ENCODE peak calls at places on chromosomes 2 and 18, in six cellular contexts. Q, Y, F, P, Z and W are unnamed samples.

GRCh38 chr2:158893057-158893456 is 75.4 kb upstream of the TANC1 start:
- DNase-seq in P (no peak), F (peak; percentile 12), Y (no peak), Q (no peak), Z (no peak), W (no peak)

GRCh38 chr2:12498703-12499102 is 218.0 kb upstream of the TRIB2 start:
- DNase-seq in Z (no peak), Y (no peak), F (no peak), P (no peak), Q (no peak), W (no peak)

GRCh38 chr2:241844066-241844728 is 14.5 kb downstream of the PDCD1 start:
- DNase-seq in Q (peak; percentile 79), P (peak; percentile 85), Y (peak; percentile 35), Z (no peak), F (peak; percentile 96), W (peak; percentile 73)

GRCh38 chr2:209525834-209526281 is 102.0 kb downstream of the MAP2 start:
- DNase-seq in P (no peak), Y (no peak), F (no peak), Q (no peak), Z (no peak), W (no peak)

GRCh38 chr2:28360742-28361293 is 31.8 kb upstream of the FOSL2 start:
- DNase-seq in Y (no peak), P (no peak), Z (no peak), F (no peak), Q (no peak), W (no peak)

GRCh38 chr2:113370478-113371091 is 66.9 kb upstream of the ZNG1B start:
- DNase-seq in Z (peak; percentile 59), Q (peak; percentile 58), F (no peak), Y (no peak), P (no peak), W (peak; percentile 69)

GRCh38 chr2:140604096-140604495 is 1526.7 kb downstream of the LRP1B start:
- DNase-seq in Q (no peak), F (no peak), P (no peak), Z (no peak), Y (no peak), W (no peak)

GRCh38 chr2:127608061-127609011 is 37.6 kb upstream of the GPR17 start:
- DNase-seq in Y (no peak), P (peak; percentile 52), F (peak; percentile 72), Q (peak; percentile 27), Z (no peak), W (peak; percentile 31)

GRCh38 chr2:121095257-121096080 is 189.5 kb downstream of the TFCP2L1 start:
- DNase-seq in Z (no peak), P (peak; percentile 90), Y (no peak), F (peak; percentile 79), Q (peak; percentile 79), W (peak; percentile 84)

GRCh38 chr2:174300114-174300513 is 34.6 kb upstream of the SP9 start:
- DNase-seq in P (no peak), Z (no peak), Q (no peak), Y (no peak), F (no peak), W (no peak)

GRCh38 chr2:239456940-239457339 is 56.1 kb upstream of the HDAC4 start:
- DNase-seq in F (no peak), Q (no peak), Z (no peak), Y (no peak), P (no peak), W (no peak)

GRCh38 chr2:182726473-182726872 is 10.4 kb downstream of the DNAJC10 start:
- DNase-seq in Y (no peak), Q (no peak), P (no peak), Z (no peak), F (no peak), W (no peak)
- TF ChIP-seq CTCF in Y (no peak), Q (no peak), P (no peak), Z (no peak), F (no peak), W (no peak)

GRCh38 chr18:45785015-45785597 is 40.4 kb upstream of the SIGLEC15 start:
- DNase-seq in Y (no peak), F (no peak), Q (no peak), Z (no peak), P (no peak), W (no peak)
- H3K27ac ChIP-seq in Y (no peak overlapping the region), F (no peak overlapping the region), Q (no peak overlapping the region), Z (no peak overlapping the region), P (no peak overlapping the region), W (no peak overlapping the region)

GRCh38 chr18:76430636-76431035 is 64.4 kb downstream of the ZNF516 start:
- DNase-seq in Q (no peak), Z (no peak), P (no peak), F (no peak), Y (no peak), W (no peak)

GRCh38 chr18:76426738-76427305 is 68.2 kb downstream of the ZNF516 start:
- DNase-seq in F (no peak), Z (no peak), P (peak; percentile 73), Q (no peak), Y (no peak), W (peak; percentile 70)

GRCh38 chr18:76431437-76432273 is 63.4 kb downstream of the ZNF516 start:
- DNase-seq in Z (no peak), Y (no peak), P (no peak), F (peak; percentile 71), Q (no peak), W (no peak)

GRCh38 chr18:76429262-76430126 is 65.5 kb downstream of the ZNF516 start:
- DNase-seq in Z (no peak), P (peak; percentile 59), Y (no peak), F (no peak), Q (no peak), W (no peak)

DNA sequence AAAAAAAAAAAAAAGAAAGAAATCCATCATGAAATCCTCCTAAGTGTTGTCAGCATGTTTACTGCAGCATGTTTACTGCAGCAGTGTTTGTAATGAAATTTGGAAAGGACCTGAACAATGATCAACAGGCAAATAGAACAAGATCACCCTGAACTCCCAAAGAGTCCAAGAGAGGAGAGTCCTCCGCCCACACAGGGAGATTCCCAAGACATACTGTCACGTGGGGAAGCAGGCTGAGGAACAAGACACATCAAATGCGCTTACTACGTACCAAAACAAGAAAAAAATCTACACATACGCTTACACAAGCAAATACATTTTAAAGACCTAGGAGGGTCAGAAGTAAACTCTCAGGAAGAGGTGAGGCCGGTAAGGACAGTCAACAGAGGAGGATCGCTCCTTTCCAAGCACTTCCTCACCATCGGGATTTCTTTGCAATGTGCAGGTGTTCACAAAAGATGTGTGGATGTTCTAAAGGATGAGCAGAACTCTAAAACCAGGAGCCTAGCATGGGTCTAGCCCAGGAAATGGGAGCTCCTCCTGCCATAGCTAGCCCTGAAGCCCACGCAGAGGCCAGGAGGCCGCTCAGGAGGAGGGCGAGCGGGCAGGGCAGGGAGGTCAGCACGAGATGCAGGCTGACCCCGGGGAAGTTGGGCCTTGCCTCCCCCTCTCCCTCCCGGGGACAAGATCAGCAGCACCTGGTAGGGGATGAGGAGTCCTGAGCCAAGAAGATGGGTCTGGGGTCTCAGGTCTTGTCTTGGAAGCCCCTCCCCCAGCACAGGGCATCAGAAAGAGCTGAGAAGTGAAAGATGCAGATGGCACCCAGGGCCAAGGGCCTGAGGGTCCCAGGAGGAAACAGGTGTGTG is 66.4 kb downstream of the ZNF516 start:
- DNase-seq in Q (no peak), P (peak; percentile 53), F (no peak), Z (no peak), Y (no peak), W (no peak)
- H3K4me3 ChIP-seq in Q (no peak overlapping the region), P (no peak overlapping the region), F (no peak overlapping the region), Z (no peak overlapping the region), Y (no peak overlapping the region), W (no peak overlapping the region)

GRCh38 chr2:136874258-136874657 is 108.9 kb downstream of the THSD7B start:
- DNase-seq in P (no peak), F (no peak), Q (no peak), Y (no peak), Z (peak; percentile 25), W (no peak)
- TF ChIP-seq CTCF in P (peak; percentile 27), F (no peak), Q (no peak), Y (no peak), Z (peak; percentile 76), W (peak; percentile 28)

GRCh38 chr2:160469615-160470204 is 23.9 kb downstream of the RBMS1 start:
- DNase-seq in P (no peak), F (no peak), Z (no peak), Y (no peak), Q (no peak), W (no peak)
- H3K27ac ChIP-seq in P (no peak overlapping the region), F (no peak overlapping the region), Z (no peak overlapping the region), Y (no peak overlapping the region), Q (peak overlapping the region; percentile 31), W (no peak overlapping the region)

DNA sequence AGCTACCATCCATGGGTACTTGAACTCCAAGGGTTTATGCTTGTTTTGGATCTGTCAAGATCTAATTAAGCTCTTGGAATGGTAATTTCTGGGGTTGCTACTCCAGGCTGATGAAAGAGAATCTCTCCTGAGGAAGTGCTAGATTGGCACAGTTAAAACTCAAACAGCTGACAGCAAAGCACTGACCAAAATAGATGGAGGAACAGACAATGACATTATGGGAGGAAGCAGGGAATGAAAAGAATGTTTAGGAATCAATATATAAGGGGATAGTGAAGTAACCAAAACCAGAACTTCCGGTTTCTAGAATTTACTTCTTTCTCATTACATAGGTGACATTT is 6.3 kb downstream of the THUMPD2 start:
- DNase-seq in Y (no peak), F (no peak), Z (no peak), P (no peak), Q (no peak), W (no peak)
- H3K4me3 ChIP-seq in Y (no peak overlapping the region), F (no peak overlapping the region), Z (no peak overlapping the region), P (no peak overlapping the region), Q (no peak overlapping the region), W (no peak overlapping the region)